ENCODE peak calls at places on chromosomes 6 and 20, in ten cellular contexts. X is stimulated activated CD4-positive, alpha-beta T cell treated with anti-CD3 and anti-CD28 coated beads, Interleukin-15, amount 100 ng/mL, for 1 hour; C is GM04503; W is HFFc6; F is NCI-H510A treated with DMSO at 0.1 percent for 48 hours; E is DND-41; L is AG08396; K is MV-4-11; D is HCEC 1CT; M is iris pigment epithelial cell. S is an unnamed sample.

GRCh38 chr6:20159781-20160540 is 52.3 kb downstream of the MBOAT1 start:
- DNase-seq in X (no peak), C (peak), W (peak), F (no peak), E (no peak), L (peak), K (no peak), D (peak), M (peak), S (no peak)

GRCh38 chr20:44572551-44573500 is 9.6 kb upstream of the PKIG start:
- DNase-seq in X (no peak), C (peak), W (peak), F (no peak), E (no peak), L (peak), K (no peak), D (peak), M (peak), S (no peak)

GRCh38 chr6:26224940-26225847 is 138.0 kb downstream of the HFE start:
- DNase-seq in X (no peak), C (peak), W (peak), F (peak), E (no peak), L (no peak), K (no peak), D (no peak), M (peak), S (no peak)

GRCh38 chr6:34904990-34905613 is 16.0 kb downstream of the ANKS1A start:
- DNase-seq in X (no peak), C (no peak), W (no peak), F (no peak), E (no peak), L (no peak), K (peak), D (no peak), M (no peak), S (no peak)

GRCh38 chr6:79518850-79519249 is 18.4 kb downstream of the LCA5 start:
- DNase-seq in X (no peak), C (no peak), W (no peak), F (no peak), E (no peak), L (no peak), K (no peak), D (no peak), M (no peak), S (no peak)

GRCh38 chr6:56534680-56535419 is 107.8 kb downstream of the DST start:
- DNase-seq in X (no peak), C (no peak), W (no peak), F (no peak), E (no peak), L (no peak), K (no peak), D (no peak), M (no peak), S (no peak)

GRCh38 chr20:4959582-4959981 is 41.7 kb downstream of the SLC23A2 start:
- DNase-seq in X (no peak), C (no peak), W (no peak), F (no peak), E (no peak), L (no peak), K (peak), D (peak), M (peak), S (no peak)

GRCh38 chr20:44019638-44020335 is 105.1 kb downstream of the TOX2 start:
- DNase-seq in X (no peak), C (no peak), W (no peak), F (no peak), E (peak), L (no peak), K (no peak), D (peak), M (peak), S (no peak)

GRCh38 chr20:35487479-35487878 is 32.1 kb downstream of the CEP250 start:
- DNase-seq in X (no peak), C (no peak), W (no peak), F (no peak), E (no peak), L (no peak), K (no peak), D (no peak), M (no peak), S (no peak)

GRCh38 chr6:152170702-152171667 is 363.5 kb downstream of the ESR1 start:
- DNase-seq in X (peak), C (no peak), W (no peak), F (no peak), E (no peak), L (no peak), K (no peak), D (no peak), M (peak), S (no peak)

GRCh38 chr6:30703011-30703410 is 12.2 kb upstream of the NRM start:
- DNase-seq in X (no peak), C (no peak), W (no peak), F (no peak), E (no peak), L (no peak), K (no peak), D (no peak), M (no peak), S (no peak)

GRCh38 chr6:36666726-36667591 is 11.6 kb upstream of the CDKN1A start:
- DNase-seq in X (no peak), C (peak), W (peak), F (peak), E (no peak), L (peak), K (peak), D (peak), M (peak), S (no peak)

GRCh38 chr6:170188571-170189001 is 102.3 kb downstream of the DLL1 start:
- DNase-seq in X (no peak), C (no peak), W (no peak), F (no peak), E (no peak), L (no peak), K (no peak), D (no peak), M (no peak), S (no peak)

GRCh38 chr6:77368660-77369313 is 94.5 kb downstream of the HTR1B start:
- DNase-seq in X (no peak), C (no peak), W (peak), F (no peak), E (no peak), L (peak), K (peak), D (peak), M (peak), S (peak)

GRCh38 chr6:39217177-39217864 is 12.0 kb downstream of the KCNK5 start:
- DNase-seq in X (no peak), C (no peak), W (no peak), F (no peak), E (no peak), L (no peak), K (peak), D (no peak), M (no peak), S (peak)

GRCh38 chr20:31698803-31699718 is 23.6 kb downstream of the BCL2L1 start:
- DNase-seq in X (no peak), C (peak), W (peak), F (peak), E (no peak), L (peak), K (peak), D (peak), M (peak), S (no peak)

GRCh38 chr6:53915292-53915691 is 120.5 kb downstream of the LRRC1 start:
- DNase-seq in X (no peak), C (no peak), W (no peak), F (no peak), E (no peak), L (no peak), K (no peak), D (no peak), M (peak), S (no peak)

GRCh38 chr6:117206951-117207687 is 58.2 kb upstream of the VGLL2 start:
- DNase-seq in X (no peak), C (no peak), W (no peak), F (no peak), E (no peak), L (no peak), K (no peak), D (peak), M (no peak), S (no peak)

GRCh38 chr20:44701116-44701865 is 13.9 kb upstream of the CCN5 start:
- DNase-seq in X (no peak), C (no peak), W (no peak), F (peak), E (no peak), L (no peak), K (no peak), D (no peak), M (peak), S (no peak)

GRCh38 chr20:37651932-37652331 is 41.9 kb upstream of the CTNNBL1 start:
- DNase-seq in X (peak), C (no peak), W (peak), F (no peak), E (peak), L (peak), K (peak), D (peak), M (no peak), S (no peak)

GRCh38 chr6:105677671-105678475 is 275.0 kb upstream of the PREP start:
- DNase-seq in X (no peak), C (peak), W (no peak), F (no peak), E (no peak), L (no peak), K (no peak), D (no peak), M (peak), S (no peak)

GRCh38 chr6:104344223-104344622 is 515.5 kb downstream of the HACE1 start:
- DNase-seq in X (no peak), C (no peak), W (no peak), F (no peak), E (no peak), L (no peak), K (no peak), D (no peak), M (no peak), S (no peak)

S was measured in NT2/D1.